ENCODE peak calls at places on chromosomes 16 and 17, in eight cellular contexts. C, Z, G, H, A, M, P and E are unnamed samples.

GRCh38 chr16:69563605-69564580 is 1.9 kb upstream of the NFAT5 start:
- DNase-seq in Z (no peak), A (peak; percentile 15), G (no peak), P (peak; percentile 22), C (no peak), M (no peak), H (no peak), E (no peak)

GRCh38 chr17:12627776-12628491 is 37.8 kb upstream of the MYOCD start:
- DNase-seq in Z (no peak), P (peak; percentile 90), C (no peak), H (no peak), M (no peak), A (no peak), G (no peak), E (no peak)

GRCh38 chr17:1943432-1943802 is 81.7 kb downstream of the RTN4RL1 start:
- DNase-seq in G (no peak), A (no peak), H (no peak), Z (no peak), C (no peak), M (no peak), P (no peak), E (no peak)

GRCh38 chr17:7685533-7686220 is 1.6 kb downstream of the TP53 start:
- DNase-seq in G (peak; percentile 92), P (peak; percentile 94), H (peak; percentile 97), A (peak; percentile 93), Z (peak; percentile 96), C (peak; percentile 76), M (peak; percentile 93), E (peak; percentile 93)

GRCh38 chr16:11586375-11586855 is 304 bp downstream of the LITAF start:
- DNase-seq in A (no peak), Z (no peak), H (no peak), P (no peak), G (no peak), M (no peak), C (no peak), E (no peak)

GRCh38 chr16:23107878-23108277 is 41.4 kb downstream of the USP31 start:
- DNase-seq in A (no peak), G (no peak), P (peak; percentile 42), H (no peak), M (no peak), C (no peak), Z (no peak), E (no peak)

GRCh38 chr17:44547625-44548297 is 9.5 kb upstream of the FZD2 start:
- DNase-seq in C (no peak), P (no peak), A (no peak), Z (no peak), H (peak; percentile 64), G (no peak), M (no peak), E (no peak)

GRCh38 chr17:36722121-36722902 is 120.9 kb downstream of the MRM1 start:
- DNase-seq in M (no peak), A (peak; percentile 39), C (no peak), G (peak; percentile 48), P (peak; percentile 63), Z (peak; percentile 70), H (peak; percentile 73), E (peak; percentile 54)

GRCh38 chr16:10978846-10979446 is 34.6 kb downstream of the CLEC16A start:
- DNase-seq in C (no peak), H (no peak), A (no peak), Z (no peak), G (no peak), P (no peak), M (no peak), E (no peak)

GRCh38 chr16:15757075-15757386 is 99.8 kb downstream of the MYH11 start:
- DNase-seq in C (no peak), Z (peak; percentile 22), A (no peak), G (no peak), M (no peak), P (no peak), H (no peak), E (no peak)

GRCh38 chr17:40322417-40323315 is 13.7 kb downstream of the RARA start:
- DNase-seq in M (peak; percentile 88), H (peak; percentile 93), Z (peak; percentile 77), A (peak; percentile 65), G (peak; percentile 81), C (no peak), P (peak; percentile 74), E (peak; percentile 70)

GRCh38 chr16:9183682-9184353 is 92.4 kb downstream of the HAPSTR1 start:
- DNase-seq in M (no peak), Z (no peak), H (no peak), A (no peak), P (no peak), C (no peak), G (no peak), E (no peak)

GRCh38 chr17:55225237-55225636 is 39.5 kb upstream of the HLF start:
- DNase-seq in M (no peak), C (no peak), P (no peak), H (no peak), A (no peak), Z (no peak), G (no peak), E (no peak)

GRCh38 chr16:25340973-25341372 is 83.3 kb upstream of the ZKSCAN2 start:
- DNase-seq in Z (no peak), P (no peak), G (no peak), M (no peak), H (no peak), C (no peak), A (no peak), E (no peak)

GRCh38 chr16:82603784-82604411 is 22.9 kb upstream of the CDH13 start:
- DNase-seq in G (no peak), P (peak; percentile 51), H (peak; percentile 60), Z (peak; percentile 58), C (peak; percentile 32), A (peak; percentile 42), M (no peak), E (peak; percentile 35)

GRCh38 chr16:49744244-49744976 is 111.5 kb downstream of the ZNF423 start:
- DNase-seq in P (no peak), Z (no peak), H (no peak), M (no peak), A (no peak), G (no peak), C (no peak), E (no peak)

GRCh38 chr16:49782405-49782804 is 73.5 kb downstream of the ZNF423 start:
- DNase-seq in M (no peak), G (no peak), H (no peak), A (no peak), P (no peak), Z (no peak), C (no peak), E (no peak)

GRCh38 chr17:1473170-1473569 is 17.1 kb upstream of the CRK start:
- DNase-seq in M (no peak), Z (no peak), G (no peak), H (no peak), A (no peak), C (no peak), P (no peak), E (no peak)

GRCh38 chr16:85396879-85397871 is 215.9 kb upstream of the GSE1 start:
- DNase-seq in C (no peak), A (peak; percentile 77), M (no peak), G (no peak), Z (peak; percentile 44), H (peak; percentile 38), P (no peak), E (no peak)

GRCh38 chr17:61395983-61396585 is 3.6 kb upstream of the TBX2 start:
- DNase-seq in G (no peak), Z (no peak), H (no peak), P (no peak), M (no peak), C (no peak), A (no peak), E (no peak)

GRCh38 chr16:2495041-2495440 is 18.7 kb upstream of the ATP6V0C start:
- DNase-seq in P (no peak), A (no peak), M (no peak), G (no peak), Z (no peak), C (no peak), H (no peak), E (no peak)
- H3K27ac ChIP-seq in P (no peak overlapping the region), A (no peak overlapping the region), M (no peak overlapping the region), G (peak overlapping the region; percentile 5), Z (no peak overlapping the region), C (no peak overlapping the region), H (no peak overlapping the region), E (no peak overlapping the region)

GRCh38 chr16:31474173-31474714 is 2.3 kb downstream of the TGFB1I1 start:
- DNase-seq in M (no peak), H (peak; percentile 75), A (no peak), Z (no peak), C (peak; percentile 39), G (no peak), P (peak; percentile 95), E (no peak)

GRCh38 chr16:31473300-31474052 is 1.5 kb downstream of the TGFB1I1 start:
- DNase-seq in C (no peak), H (no peak), Z (no peak), M (no peak), G (no peak), P (no peak), A (no peak), E (no peak)

GRCh38 chr16:31471241-31471874 is 594 bp upstream of the TGFB1I1 start:
- DNase-seq in A (no peak), M (no peak), Z (no peak), P (no peak), C (no peak), G (no peak), H (peak; percentile 45), E (no peak)

GRCh38 chr16:31471875-31472558 is at the start of gene TGFB1I1:
- DNase-seq in M (no peak), C (peak; percentile 59), Z (no peak), H (peak; percentile 88), P (peak; percentile 87), A (no peak), G (no peak), E (no peak)

GRCh38 chr16:31472559-31473203 is 729 bp downstream of the TGFB1I1 start:
- DNase-seq in M (peak; percentile 81), G (peak; percentile 95), P (peak; percentile 91), A (peak; percentile 74), Z (peak; percentile 91), C (peak; percentile 69), H (peak; percentile 95), E (peak; percentile 87)
- H3K27ac ChIP-seq in M (peak overlapping the region; percentile 94), G (peak overlapping the region; percentile 84), P (peak overlapping the region; percentile 95), A (no peak overlapping the region), Z (peak overlapping the region; percentile 20), C (peak overlapping the region; percentile 99), H (peak overlapping the region; percentile 71), E (peak overlapping the region; percentile 96)

GRCh38 chr16:72487283-72487682 is 315.3 kb upstream of the PMFBP1 start:
- DNase-seq in C (no peak), Z (no peak), H (no peak), P (no peak), M (no peak), A (no peak), G (no peak), E (no peak)

GRCh38 chr16:72480926-72481325 is 309.0 kb upstream of the PMFBP1 start:
- DNase-seq in A (no peak), G (no peak), M (no peak), P (peak; percentile 70), H (no peak), Z (no peak), C (no peak), E (no peak)

GRCh38 chr16:72481419-72481818 is 309.5 kb upstream of the PMFBP1 start:
- DNase-seq in C (no peak), P (peak; percentile 42), H (no peak), M (no peak), A (no peak), Z (no peak), G (no peak), E (no peak)

GRCh38 chr16:72482695-72483094 is 310.7 kb upstream of the PMFBP1 start:
- DNase-seq in P (no peak), C (no peak), G (no peak), M (no peak), A (peak; percentile 22), Z (no peak), H (no peak), E (no peak)
- H3K27ac ChIP-seq in P (no peak overlapping the region), C (no peak overlapping the region), G (no peak overlapping the region), M (no peak overlapping the region), A (no peak overlapping the region), Z (no peak overlapping the region), H (no peak overlapping the region), E (no peak overlapping the region)

GRCh38 chr17:81342700-81343070 is 47.6 kb upstream of the SLC38A10 start:
- DNase-seq in C (no peak), Z (no peak), P (peak; percentile 50), H (no peak), A (no peak), M (no peak), G (no peak), E (no peak)
- H3K27ac ChIP-seq in C (peak overlapping the region; percentile 96), Z (peak overlapping the region; percentile 96), P (peak overlapping the region; percentile 87), H (no peak overlapping the region), A (peak overlapping the region; percentile 98), M (peak overlapping the region; percentile 97), G (peak overlapping the region; percentile 95), E (peak overlapping the region; percentile 98)